ENCODE peak calls at places on chromosomes 11 and 22, in six cellular contexts. H, P, S, L, E and J are unnamed samples.

GRCh38 chr22:49739138-49739537 is 88.5 kb downstream of the BRD1 start:
- DNase-seq in P (no peak), E (no peak), S (peak), L (no peak), H (no peak), J (no peak)

GRCh38 chr11:131246589-131247164 is 123.7 kb upstream of the NTM start:
- DNase-seq in E (no peak), H (peak), P (no peak), L (peak), S (no peak), J (no peak)

GRCh38 chr22:39690901-39691620 is 120.5 kb downstream of the CACNA1I start:
- DNase-seq in P (no peak), H (no peak), L (peak), E (no peak), S (no peak), J (no peak)

GRCh38 chr11:125401746-125402145 is 94.3 kb downstream of the FEZ1 start:
- DNase-seq in E (no peak), L (no peak), S (no peak), H (no peak), P (no peak), J (no peak)

GRCh38 chr22:36289406-36289870 is 36.5 kb downstream of the APOL1 start:
- DNase-seq in L (no peak), S (no peak), H (no peak), E (no peak), P (no peak), J (no peak)

GRCh38 chr11:36077886-36078685 is 134.2 kb downstream of the LDLRAD3 start:
- DNase-seq in H (no peak), L (no peak), P (no peak), E (no peak), S (no peak), J (no peak)

GRCh38 chr11:102010776-102011500 is 36.3 kb upstream of the CFAP300 start:
- DNase-seq in E (peak), S (peak), P (peak), H (no peak), L (no peak), J (peak)

GRCh38 chr11:11308249-11308648 is 44.8 kb downstream of the CSNK2A3 start:
- DNase-seq in L (no peak), P (no peak), E (no peak), S (no peak), H (no peak), J (no peak)

GRCh38 chr11:46363455-46363920 is 16.2 kb downstream of the DGKZ start:
- DNase-seq in S (no peak), P (no peak), L (no peak), E (peak), H (no peak), J (no peak)

GRCh38 chr11:14974723-14975587 is 2.8 kb upstream of the CALCA start:
- DNase-seq in E (peak), L (peak), P (peak), S (peak), H (peak), J (no peak)

GRCh38 chr22:50314081-50314454 is 6.6 kb upstream of the PLXNB2 start:
- DNase-seq in H (no peak), E (no peak), P (no peak), S (no peak), L (no peak), J (no peak)

GRCh38 chr22:49604732-49605302 is 222.9 kb downstream of the BRD1 start:
- DNase-seq in L (no peak), H (no peak), E (no peak), S (no peak), P (no peak), J (no peak)

GRCh38 chr11:46682773-46683752 is 17.4 kb downstream of the ARHGAP1 start:
- DNase-seq in E (peak), H (peak), L (no peak), S (no peak), P (no peak), J (no peak)

GRCh38 chr22:37317698-37318210 is 35.4 kb downstream of the CYTH4 start:
- DNase-seq in H (no peak), E (no peak), L (no peak), P (no peak), S (no peak), J (no peak)

DNA sequence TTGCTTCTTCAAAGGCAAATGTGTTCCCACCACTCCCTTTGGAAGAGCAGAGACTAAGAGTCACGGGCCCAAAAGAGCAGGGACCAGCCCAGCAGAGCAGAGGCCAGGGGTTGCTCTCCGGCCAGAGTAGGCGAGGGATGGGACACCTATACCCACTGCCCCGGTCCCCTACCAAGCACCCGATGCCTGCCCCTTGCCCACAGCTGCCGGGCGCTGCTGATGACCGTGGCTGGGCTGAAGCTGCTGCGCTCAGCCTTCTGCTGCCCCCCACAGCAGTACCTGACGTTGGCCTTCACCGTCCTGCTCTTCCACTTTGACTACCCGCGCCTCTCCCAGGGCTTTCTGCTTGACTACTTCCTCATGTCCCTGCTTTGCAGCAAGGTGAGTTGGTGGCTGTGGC is 10.7 kb upstream of the SIPA1 start:
- DNase-seq in P (no peak), S (no peak), E (no peak), L (no peak), H (no peak), J (no peak)
- TF ChIP-seq POLR2A in P (no peak), S (no peak), E (no peak), L (no peak), H (no peak), J (no peak)

GRCh38 chr11:77569046-77569445 is 20.7 kb upstream of the AQP11 start:
- DNase-seq in S (peak), L (no peak), E (no peak), P (no peak), H (no peak), J (no peak)
- H3K4me3 ChIP-seq in S (no peak), L (no peak), E (no peak), P (no peak), H (no peak), J (no peak)

DNA sequence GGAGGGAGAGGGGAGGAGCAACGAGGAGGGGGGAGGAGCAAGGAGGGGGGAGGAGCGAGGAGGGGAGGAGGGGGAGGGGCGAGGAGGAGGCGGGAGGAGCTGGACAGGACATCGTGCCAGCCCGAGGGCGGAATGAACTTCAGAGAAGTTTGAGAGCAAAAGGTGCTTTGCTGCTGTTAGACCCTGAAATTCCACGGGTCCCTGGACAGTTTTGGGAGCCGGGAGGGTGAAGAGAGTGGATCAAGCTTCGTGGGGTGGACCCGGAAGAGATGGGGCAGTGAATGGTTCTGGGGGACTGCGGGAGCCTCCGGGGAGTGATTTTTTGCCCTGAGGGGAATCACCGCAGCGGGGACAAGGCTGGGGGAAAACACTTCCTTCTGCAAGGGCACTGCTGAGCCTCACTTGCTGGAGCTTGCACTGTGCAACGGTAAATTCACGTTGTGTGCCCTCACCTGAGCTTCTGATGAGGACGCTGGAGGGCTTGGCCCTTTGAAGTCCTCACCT is 10.7 kb upstream of the NLRP6 start:
- DNase-seq in E (no peak), S (peak), P (peak), H (peak), L (peak), J (peak)
- TF ChIP-seq POLR2A in E (no peak), S (no peak), P (no peak), H (no peak), L (no peak), J (peak)

GRCh38 chr11:76380977-76381719 is at the start of the genes GVQW3 and THAP12:
- DNase-seq in E (peak), S (peak), P (peak), H (peak), L (peak), J (peak)

GRCh38 chr11:76385903-76386302 is 4.8 kb downstream of the GVQW3 start:
- DNase-seq in P (no peak), E (no peak), L (no peak), H (peak), S (no peak), J (no peak)

GRCh38 chr11:76380161-76380976 is 563 bp downstream of the THAP12 start:
- DNase-seq in L (peak), E (no peak), P (peak), H (no peak), S (no peak), J (peak)

GRCh38 chr11:76379811-76380160 is 1.1 kb downstream of the THAP12 start:
- DNase-seq in S (no peak), P (no peak), E (no peak), H (no peak), L (no peak), J (no peak)

DNA sequence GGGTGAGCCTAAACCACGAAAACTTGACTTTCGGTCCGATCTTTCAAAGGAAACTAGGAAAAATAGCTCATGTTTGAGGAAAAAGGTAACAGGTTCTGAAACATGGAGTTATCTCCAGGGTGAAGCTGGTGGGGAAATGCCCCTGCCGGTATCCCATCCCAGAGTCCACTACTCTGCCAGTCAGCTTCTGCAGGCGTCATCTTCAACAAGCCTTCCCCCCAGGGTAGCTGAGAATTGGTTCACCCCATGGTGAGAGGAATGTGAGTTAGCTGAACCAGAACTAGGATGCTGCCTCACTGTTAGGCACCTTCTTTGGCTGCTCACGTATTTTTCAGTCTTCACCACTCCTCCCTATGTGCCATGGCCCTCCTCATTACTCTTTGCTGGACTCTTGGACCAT is 1.1 kb downstream of the GVQW3 start:
- DNase-seq in P (no peak), H (no peak), L (no peak), E (no peak), S (no peak), J (no peak)
- H3K4me3 ChIP-seq in P (peak), H (no peak), L (peak), E (peak), S (no peak), J (no peak)

DNA sequence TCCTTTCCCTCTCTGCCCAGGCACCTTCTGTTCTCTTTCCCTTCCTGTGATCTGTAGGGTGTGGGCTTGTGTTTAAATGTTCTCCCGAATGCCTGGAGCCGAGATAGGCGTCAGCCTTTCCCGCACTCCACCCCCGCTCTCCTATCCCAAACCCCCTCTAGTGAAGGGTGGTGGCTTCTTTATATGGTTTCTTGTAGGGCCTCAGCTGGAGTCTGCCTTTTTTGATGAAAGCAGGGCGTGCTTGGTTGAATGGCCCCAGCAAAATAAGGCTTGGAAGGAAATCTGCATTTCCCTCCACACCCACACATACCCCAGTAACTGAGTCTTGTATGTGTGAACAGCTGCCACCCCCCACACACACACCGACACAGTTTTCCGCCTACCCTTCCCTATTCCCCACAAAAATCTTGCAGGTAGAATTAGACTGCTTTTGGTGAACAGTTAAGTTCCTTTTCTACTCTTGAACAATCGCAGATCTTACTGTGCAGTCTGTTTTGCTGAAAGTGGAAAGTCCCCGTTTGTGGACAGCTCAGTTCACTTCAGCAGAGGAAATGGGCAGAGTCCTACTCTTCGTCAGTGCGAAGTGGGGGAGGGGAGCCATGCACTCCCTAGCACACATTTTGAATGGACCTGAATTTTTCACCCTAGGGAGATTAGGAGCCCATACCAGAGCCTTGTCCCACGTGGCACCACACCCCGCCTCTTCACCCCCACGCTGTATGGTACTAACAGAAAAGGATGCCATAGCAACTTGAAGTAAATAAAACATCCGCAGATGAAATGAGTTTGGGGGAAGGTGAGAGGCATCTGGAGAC is 25.5 kb upstream of the GRK2 start:
- DNase-seq in E (no peak), P (peak), S (peak), L (peak), H (peak), J (peak)
- TF ChIP-seq POLR2A in E (no peak), P (no peak), S (no peak), L (peak), H (peak), J (no peak)